ENCODE peak calls at places on chromosomes 13 and 19, in seven cellular contexts. S, R, X, P, O, Z and D are unnamed samples.

GRCh38 chr13:20395061-20395916 is 130.4 kb downstream of the CRYL1 start:
- DNase-seq in S (no peak), R (no peak), X (no peak), P (no peak), O (no peak), Z (no peak), D (no peak)

GRCh38 chr13:26544707-26545106 is 12.8 kb upstream of the WASF3 start:
- DNase-seq in S (no peak), R (no peak), X (no peak), P (no peak), O (no peak), Z (no peak), D (no peak)

GRCh38 chr19:30447276-30447870 is 75.2 kb downstream of the ZNF536 start:
- DNase-seq in S (no peak), R (no peak), X (peak), P (no peak), O (no peak), Z (no peak), D (no peak)

GRCh38 chr19:55165952-55166529 is 372 bp downstream of the DNAAF3 start:
- DNase-seq in S (peak), R (peak), X (peak), P (peak), O (peak), Z (no peak), D (peak)

GRCh38 chr19:18776736-18777135 is 14.4 kb downstream of the COMP start:
- DNase-seq in S (no peak), R (no peak), X (peak), P (no peak), O (no peak), Z (no peak), D (peak)

GRCh38 chr13:23348270-23349126 is 85.0 kb downstream of the SACS start:
- DNase-seq in S (no peak), R (no peak), X (peak), P (no peak), O (no peak), Z (no peak), D (no peak)

GRCh38 chr13:40221460-40222201 is 444.8 kb downstream of the FOXO1 start:
- DNase-seq in S (no peak), R (peak), X (peak), P (no peak), O (no peak), Z (peak), D (no peak)

GRCh38 chr13:31982540-31982939 is 49.0 kb upstream of the FRY start:
- DNase-seq in S (no peak), R (no peak), X (peak), P (no peak), O (no peak), Z (no peak), D (peak)

GRCh38 chr13:33536639-33537425 is 251.3 kb upstream of the STARD13 start:
- DNase-seq in S (no peak), R (no peak), X (no peak), P (no peak), O (no peak), Z (no peak), D (no peak)

GRCh38 chr13:108920137-108920536 is 290.7 kb downstream of the MYO16 start:
- DNase-seq in S (no peak), R (no peak), X (no peak), P (no peak), O (no peak), Z (no peak), D (no peak)

GRCh38 chr13:109918179-109918651 is 131.8 kb upstream of the IRS2 start:
- DNase-seq in S (no peak), R (no peak), X (peak), P (no peak), O (no peak), Z (no peak), D (no peak)

GRCh38 chr13:73167046-73167820 is 108.4 kb downstream of the KLF5 start:
- DNase-seq in S (no peak), R (no peak), X (no peak), P (no peak), O (no peak), Z (no peak), D (no peak)

GRCh38 chr19:35346193-35347052 is 1.3 kb upstream of the FFAR1 start:
- DNase-seq in S (peak), R (peak), X (no peak), P (no peak), O (peak), Z (peak), D (no peak)

GRCh38 chr19:48353682-48354081 is 10.1 kb downstream of the TMEM143 start:
- DNase-seq in S (no peak), R (no peak), X (no peak), P (no peak), O (no peak), Z (no peak), D (no peak)

GRCh38 chr19:55251296-55252081 is 7.3 kb downstream of the PPP6R1 start:
- DNase-seq in S (peak), R (peak), X (no peak), P (no peak), O (peak), Z (peak), D (no peak)

GRCh38 chr13:31891472-31891871 is 140.1 kb upstream of the FRY start:
- DNase-seq in S (no peak), R (no peak), X (no peak), P (no peak), O (no peak), Z (no peak), D (no peak)

GRCh38 chr19:27773318-27774094 is 1439.4 kb downstream of the UQCRFS1 start:
- DNase-seq in S (no peak), R (no peak), X (no peak), P (no peak), O (no peak), Z (no peak), D (no peak)

GRCh38 chr13:39892731-39893293 is 237.3 kb downstream of the COG6 start:
- DNase-seq in S (no peak), R (no peak), X (no peak), P (no peak), O (no peak), Z (no peak), D (no peak)

GRCh38 chr13:32639502-32640105 is 53.4 kb downstream of the PDS5B start:
- DNase-seq in S (peak), R (peak), X (peak), P (peak), O (peak), Z (peak), D (peak)

GRCh38 chr13:98853791-98854191 is 101.3 kb upstream of the SLC15A1 start:
- DNase-seq in S (no peak), R (no peak), X (peak), P (no peak), O (no peak), Z (no peak), D (no peak)

GRCh38 chr19:1952635-1953034 is 11.7 kb downstream of the CSNK1G2 start:
- DNase-seq in S (no peak), R (no peak), X (no peak), P (no peak), O (no peak), Z (no peak), D (no peak)

GRCh38 chr13:77353980-77354379 is 27.1 kb upstream of the MYCBP2 start:
- DNase-seq in S (no peak), R (no peak), X (no peak), P (no peak), O (no peak), Z (no peak), D (no peak)

GRCh38 chr19:861756-862528 is 2.5 kb downstream of the CFD start:
- DNase-seq in S (peak), R (peak), X (no peak), P (peak), O (peak), Z (peak), D (peak)

GRCh38 chr13:75637101-75637774 is 1.1 kb downstream of the LMO7 start:
- DNase-seq in S (no peak), R (no peak), X (no peak), P (peak), O (no peak), Z (no peak), D (peak)

GRCh38 chr13:53105881-53106280 is 77.3 kb downstream of the OLFM4 start:
- DNase-seq in S (no peak), R (no peak), X (no peak), P (no peak), O (no peak), Z (no peak), D (no peak)

GRCh38 chr19:28619842-28620429 is 593.0 kb downstream of the UQCRFS1 start:
- DNase-seq in S (no peak), R (no peak), X (no peak), P (no peak), O (no peak), Z (no peak), D (no peak)

GRCh38 chr13:73708393-73708985 is 425.7 kb downstream of the KLF12 start:
- DNase-seq in S (no peak), R (peak), X (peak), P (peak), O (peak), Z (peak), D (peak)

GRCh38 chr19:2271516-2272103 is 10.4 kb downstream of the PEAK3 start:
- DNase-seq in S (no peak), R (no peak), X (peak), P (no peak), O (no peak), Z (no peak), D (peak)

GRCh38 chr13:24338721-24339120 is 29.3 kb downstream of the C1QTNF9 start:
- DNase-seq in S (no peak), R (no peak), X (no peak), P (no peak), O (no peak), Z (no peak), D (no peak)

GRCh38 chr13:96428904-96429303 is 339.0 kb downstream of the HS6ST3 start:
- DNase-seq in S (no peak), R (no peak), X (no peak), P (no peak), O (no peak), Z (no peak), D (no peak)

GRCh38 chr13:50421457-50422130 is 406.4 kb downstream of the KCNRG start:
- DNase-seq in S (no peak), R (no peak), X (peak), P (no peak), O (no peak), Z (no peak), D (no peak)

GRCh38 chr13:95641961-95642621 is 2.4 kb downstream of the DZIP1 start:
- DNase-seq in S (peak), R (no peak), X (peak), P (peak), O (no peak), Z (no peak), D (peak)

GRCh38 chr13:40982772-40983171 is 36.3 kb downstream of the ELF1 start:
- DNase-seq in S (no peak), R (peak), X (no peak), P (no peak), O (peak), Z (peak), D (peak)

GRCh38 chr13:32135655-32136054 is 104.1 kb downstream of the FRY start:
- DNase-seq in S (no peak), R (no peak), X (peak), P (no peak), O (no peak), Z (no peak), D (peak)

GRCh38 chr19:28472843-28473242 is 740.1 kb downstream of the UQCRFS1 start:
- DNase-seq in S (no peak), R (no peak), X (no peak), P (no peak), O (no peak), Z (no peak), D (no peak)

GRCh38 chr13:20822406-20822805 is 48.6 kb upstream of the EEF1AKMT1 start:
- DNase-seq in S (no peak), R (no peak), X (no peak), P (no peak), O (no peak), Z (no peak), D (no peak)

GRCh38 chr13:112079696-112080095 is 12.7 kb downstream of the SOX1 start:
- DNase-seq in S (no peak), R (no peak), X (no peak), P (no peak), O (no peak), Z (no peak), D (no peak)